ENCODE peak calls at places on chromosomes 1 and 21, in four cellular contexts. One of them, this sample, is unnamed.

GRCh38 chr1:89499320-89499719 is 25.3 kb upstream of the LRRC8B start:
- DNase-seq in kidney tubule cell: no peak
- DNase-seq in AG10803: no peak
- DNase-seq in KG1: no peak
- DNase-seq in this sample: no peak

GRCh38 chr1:193058529-193059281 is 455 bp downstream of the UCHL5 start:
- DNase-seq in AG10803: peak
- DNase-seq in KG1: peak
- DNase-seq in kidney tubule cell: peak
- DNase-seq in this sample: peak

GRCh38 chr21:42568834-42569731 is 55.4 kb downstream of the SLC37A1 start:
- DNase-seq in kidney tubule cell: no peak
- DNase-seq in KG1: no peak
- DNase-seq in AG10803: no peak
- DNase-seq in this sample: no peak

GRCh38 chr1:33397994-33398393 is 32.9 kb downstream of the PHC2 start:
- DNase-seq in kidney tubule cell: no peak
- DNase-seq in KG1: no peak
- DNase-seq in AG10803: no peak
- DNase-seq in this sample: no peak

GRCh38 chr1:19863804-19864203 is 18.4 kb upstream of the OTUD3 start:
- DNase-seq in kidney tubule cell: peak
- DNase-seq in KG1: no peak
- DNase-seq in AG10803: peak
- DNase-seq in this sample: peak

GRCh38 chr1:55522353-55522903 is 307.3 kb upstream of the USP24 start:
- DNase-seq in AG10803: no peak
- DNase-seq in KG1: no peak
- DNase-seq in kidney tubule cell: no peak
- DNase-seq in this sample: no peak

GRCh38 chr1:218364028-218364710 is 19.0 kb downstream of the TGFB2 start:
- DNase-seq in kidney tubule cell: no peak
- DNase-seq in KG1: no peak
- DNase-seq in AG10803: no peak
- DNase-seq in this sample: peak

GRCh38 chr1:61953790-61954150 is 211.5 kb downstream of the PATJ start:
- DNase-seq in KG1: no peak
- DNase-seq in AG10803: no peak
- DNase-seq in kidney tubule cell: no peak
- DNase-seq in this sample: no peak

GRCh38 chr1:66478116-66478515 is 55.8 kb upstream of the SGIP1 start:
- DNase-seq in KG1: no peak
- DNase-seq in kidney tubule cell: peak
- DNase-seq in AG10803: peak
- DNase-seq in this sample: peak